ENCODE peak calls at places on chromosomes 12 and 14, in eight cellular contexts. D is transverse colon; A is T-helper 17 cell; L is cardiac muscle cell; B is activated naive CD8-positive, alpha-beta T cell treated with anti-CD3 and anti-CD28 coated beads, Interleukin-2, amount 50 U/mL, for 24 hours; U is EL; P is epithelial cell of esophagus; H is uterus. V is an unnamed sample.

GRCh38 chr14:92263681-92264080 is 59.3 kb upstream of the SLC24A4 start:
- DNase-seq in U (no peak), B (no peak), D (no peak), H (no peak), A (no peak), P (peak; percentile 27), L (peak; percentile 2), V (no peak)

GRCh38 chr12:132121283-132121682 is 22.8 kb downstream of the DDX51 start:
- DNase-seq in U (no peak), H (no peak), D (no peak), B (no peak), P (no peak), L (no peak), A (no peak), V (no peak)

GRCh38 chr12:57103856-57104255 is 7.3 kb downstream of the STAT6 start:
- DNase-seq in P (no peak), D (no peak), L (no peak), H (no peak), B (no peak), U (no peak), A (no peak), V (no peak)

GRCh38 chr12:120265483-120266179 is at the start of gene PXN:
- DNase-seq in A (peak; percentile 95), D (peak; percentile 93), L (peak; percentile 89), P (peak; percentile 83), U (peak; percentile 75), B (peak; percentile 94), H (peak; percentile 84), V (peak; percentile 85)

GRCh38 chr12:132280436-132280835 is 49.0 kb downstream of the GALNT9 start:
- DNase-seq in D (no peak), P (no peak), L (no peak), H (no peak), A (no peak), B (no peak), U (no peak), V (no peak)

GRCh38 chr12:48037267-48037915 is 33.1 kb upstream of the COL2A1 start:
- DNase-seq in P (no peak), A (no peak), U (peak; percentile 56), H (no peak), L (peak; percentile 78), D (no peak), B (no peak), V (no peak)

GRCh38 chr12:55396326-55396725 is 4.0 kb upstream of the OR6C65 start:
- DNase-seq in U (no peak), L (no peak), D (no peak), P (no peak), H (no peak), B (no peak), A (no peak), V (no peak)

GRCh38 chr12:31362115-31362758 is 36.3 kb upstream of the SINHCAF start:
- DNase-seq in H (no peak), U (no peak), L (no peak), D (peak; percentile 58), B (peak; percentile 5), A (no peak), P (peak; percentile 14), V (no peak)

GRCh38 chr14:47899685-47900084 is 224.3 kb upstream of the MDGA2 start:
- DNase-seq in L (no peak), B (no peak), A (no peak), D (no peak), P (no peak), U (no peak), H (no peak), V (no peak)

GRCh38 chr12:6123258-6123657 is 1.2 kb downstream of the VWF start:
- DNase-seq in U (no peak), P (no peak), L (no peak), A (no peak), B (no peak), H (no peak), D (no peak), V (no peak)

GRCh38 chr12:132341318-132342050 is 12.1 kb upstream of the GALNT9 start:
- DNase-seq in P (no peak), U (no peak), A (no peak), B (no peak), D (no peak), H (no peak), L (no peak), V (no peak)

GRCh38 chr12:81206425-81206824 is 128.5 kb downstream of the ACSS3 start:
- DNase-seq in B (no peak), A (no peak), L (no peak), U (no peak), P (no peak), H (no peak), D (no peak), V (no peak)

GRCh38 chr14:80095623-80096022 is 115.7 kb downstream of the DIO2 start:
- DNase-seq in U (peak; percentile 93), P (peak; percentile 3), L (no peak), B (no peak), D (no peak), A (no peak), H (no peak), V (no peak)

GRCh38 chr14:20455355-20456300 is 602 bp downstream of the APEX1 start:
- DNase-seq in H (no peak), B (no peak), A (peak; percentile 11), U (peak; percentile 83), L (peak; percentile 91), P (peak; percentile 91), D (no peak), V (no peak)

GRCh38 chr12:120225200-120225558 is 24.3 kb upstream of the RPLP0 start:
- DNase-seq in L (no peak), B (no peak), H (no peak), U (no peak), A (no peak), D (peak; percentile 60), P (no peak), V (no peak)

GRCh38 chr12:68240975-68241374 is 12.4 kb downstream of the IL22 start:
- DNase-seq in U (peak; percentile 65), D (peak; percentile 29), B (peak; percentile 40), A (no peak), H (peak; percentile 55), P (peak; percentile 25), L (peak; percentile 39), V (no peak)

GRCh38 chr12:20154060-20154459 is 214.3 kb upstream of the PDE3A start:
- DNase-seq in P (no peak), U (peak; percentile 23), L (peak; percentile 46), D (no peak), A (no peak), B (no peak), H (no peak), V (no peak)

GRCh38 chr14:50001146-50001998 is 108.5 kb downstream of the ARF6 start:
- DNase-seq in H (peak; percentile 44), P (peak; percentile 94), L (peak; percentile 76), B (peak; percentile 70), A (peak; percentile 44), D (peak; percentile 78), U (peak; percentile 89), V (no peak)

GRCh38 chr14:77985235-77985634 is 184.9 kb upstream of the NRXN3 start:
- DNase-seq in P (no peak), D (no peak), A (no peak), B (no peak), U (peak; percentile 46), L (peak; percentile 46), H (no peak), V (peak; percentile 32)

GRCh38 chr12:132196038-132196872 is 52.0 kb downstream of the NOC4L start:
- DNase-seq in U (no peak), H (no peak), B (no peak), A (no peak), P (no peak), L (no peak), D (no peak), V (no peak)

GRCh38 chr12:93813972-93814821 is 137.0 kb downstream of the CRADD start:
- DNase-seq in L (peak; percentile 98), H (peak; percentile 84), P (no peak), A (no peak), U (no peak), B (no peak), D (peak; percentile 59), V (peak; percentile 84)

GRCh38 chr14:99872786-99873440 is 79.7 kb downstream of the EML1 start:
- DNase-seq in P (no peak), L (no peak), U (no peak), H (no peak), B (no peak), D (no peak), A (no peak), V (no peak)

GRCh38 chr12:52338241-52338960 is 17.2 kb upstream of the KRT83 start:
- DNase-seq in D (no peak), H (no peak), L (no peak), P (peak; percentile 81), A (no peak), U (no peak), B (no peak), V (no peak)

GRCh38 chr12:31353730-31354708 is 28.1 kb upstream of the SINHCAF start:
- DNase-seq in L (no peak), A (no peak), H (no peak), P (no peak), B (no peak), U (no peak), D (no peak), V (no peak)

GRCh38 chr12:64608901-64609542 is 1.3 kb upstream of the RASSF3 start:
- DNase-seq in P (peak; percentile 86), U (peak; percentile 73), H (peak; percentile 45), D (peak; percentile 67), L (peak; percentile 49), A (no peak), B (peak; percentile 33), V (no peak)

GRCh38 chr14:77197988-77198387 is 16.4 kb downstream of the TMEM63C start:
- DNase-seq in D (no peak), H (no peak), B (no peak), L (no peak), U (no peak), P (no peak), A (no peak), V (no peak)

GRCh38 chr12:41442905-41443304 is 254.8 kb downstream of the PDZRN4 start:
- DNase-seq in D (no peak), B (no peak), H (no peak), P (no peak), L (no peak), A (no peak), U (no peak), V (no peak)

GRCh38 chr12:25985296-25985992 is 27.0 kb downstream of the RASSF8 start:
- DNase-seq in A (no peak), H (no peak), P (no peak), D (no peak), L (no peak), B (no peak), U (no peak), V (no peak)

GRCh38 chr12:53063708-53064612 is 14.1 kb downstream of the TNS2 start:
- DNase-seq in H (peak; percentile 82), D (peak; percentile 22), B (no peak), U (no peak), P (no peak), L (peak; percentile 79), A (no peak), V (no peak)

GRCh38 chr14:92670177-92670576 is 78.2 kb downstream of the LGMN start:
- DNase-seq in U (peak; percentile 82), D (no peak), L (peak; percentile 67), A (no peak), H (no peak), P (no peak), B (no peak), V (no peak)

GRCh38 chr14:102071283-102071998 is 15.4 kb downstream of the HSP90AA1 start:
- DNase-seq in A (no peak), B (no peak), P (peak; percentile 56), U (peak; percentile 61), H (no peak), L (peak; percentile 76), D (no peak), V (no peak)

GRCh38 chr12:98440165-98440581 is 75.2 kb upstream of the TMPO start:
- DNase-seq in D (no peak), A (no peak), P (peak; percentile 96), H (peak; percentile 80), L (peak; percentile 99), B (no peak), U (peak; percentile 88), V (peak; percentile 58)